ENCODE peak calls at places on chromosome 5, in seven cellular contexts. P, M, A, N, B, T and W are unnamed samples.

GRCh38 chr5:56003633-56004032 is 8.9 kb upstream of the IL6ST start:
- DNase-seq in T (peak; percentile 45), B (no peak), A (no peak), M (no peak), P (no peak), N (no peak), W (no peak)

GRCh38 chr5:60287174-60287771 is 393.7 kb upstream of the PDE4D start:
- DNase-seq in P (no peak), T (peak; percentile 78), B (peak; percentile 44), N (peak; percentile 1), M (peak; percentile 48), A (peak; percentile 95), W (no peak)

GRCh38 chr5:126826619-126827215 is 49.8 kb downstream of the LMNB1 start:
- DNase-seq in M (no peak), P (no peak), B (no peak), T (no peak), A (peak; percentile 37), N (no peak), W (no peak)

GRCh38 chr5:91556-92263 is at the start of gene PLEKHG4B:
- DNase-seq in B (no peak), P (no peak), N (no peak), M (peak; percentile 99), A (peak; percentile 95), T (no peak), W (no peak)

GRCh38 chr5:138979684-138980275 is 104.6 kb upstream of the LRRTM2 start:
- DNase-seq in A (no peak), T (peak; percentile 14), N (no peak), P (no peak), M (no peak), B (no peak), W (peak; percentile 56)

GRCh38 chr5:28809811-28810750 is 1771.7 kb upstream of the CDH9 start:
- DNase-seq in A (peak; percentile 7), T (no peak), M (peak; percentile 8), N (no peak), B (no peak), P (no peak), W (no peak)

GRCh38 chr5:74017786-74018211 is 391.8 kb downstream of the ARHGEF28 start:
- DNase-seq in N (no peak), P (no peak), A (no peak), M (no peak), B (no peak), T (peak; percentile 26), W (no peak)

GRCh38 chr5:94433393-94434149 is 184.8 kb downstream of the KIAA0825 start:
- DNase-seq in N (no peak), T (peak; percentile 94), M (no peak), A (no peak), B (no peak), P (no peak), W (no peak)

GRCh38 chr5:23740029-23740428 is 232.6 kb downstream of the PRDM9 start:
- DNase-seq in B (no peak), P (no peak), N (no peak), M (no peak), T (no peak), A (no peak), W (no peak)

GRCh38 chr5:172858990-172859811 is 25.1 kb downstream of the ERGIC1 start:
- DNase-seq in N (no peak), M (peak; percentile 48), A (no peak), B (peak; percentile 59), T (peak; percentile 70), P (no peak), W (no peak)

GRCh38 chr5:42912184-42912766 is 100.6 kb upstream of the SELENOP start:
- DNase-seq in P (peak; percentile 37), M (no peak), N (peak; percentile 8), T (peak; percentile 74), A (peak; percentile 16), B (peak; percentile 65), W (peak; percentile 39)

GRCh38 chr5:165892383-165892782 is 2387.0 kb downstream of the MAT2B start:
- DNase-seq in N (no peak), A (no peak), M (no peak), B (no peak), P (no peak), T (no peak), W (no peak)

GRCh38 chr5:125480901-125481300 is 734.5 kb upstream of the ZNF608 start:
- DNase-seq in T (no peak), A (no peak), B (no peak), P (no peak), M (no peak), N (no peak), W (no peak)

GRCh38 chr5:65674749-65675148 is 47.2 kb downstream of the SGTB start:
- DNase-seq in N (no peak), M (no peak), T (peak; percentile 27), B (no peak), P (no peak), A (no peak), W (no peak)

GRCh38 chr5:80672140-80672736 is 17.5 kb upstream of the DHFR start:
- DNase-seq in B (peak; percentile 64), M (peak; percentile 62), N (peak; percentile 61), P (peak; percentile 62), T (peak; percentile 82), A (peak; percentile 89), W (peak; percentile 38)

GRCh38 chr5:19496056-19496455 is 491.9 kb downstream of the CDH18 start:
- DNase-seq in B (no peak), A (no peak), P (no peak), M (no peak), T (no peak), N (no peak), W (no peak)

GRCh38 chr5:138230981-138231589 is 18.0 kb upstream of the CDC23 start:
- DNase-seq in N (no peak), B (no peak), T (peak; percentile 75), M (no peak), A (no peak), P (no peak), W (no peak)

GRCh38 chr5:125834438-125835147 is 588.6 kb upstream of the GRAMD2B start:
- DNase-seq in N (no peak), P (no peak), T (no peak), B (no peak), M (no peak), A (peak; percentile 18), W (no peak)

GRCh38 chr5:83708170-83708569 is 12.5 kb downstream of the HAPLN1 start:
- DNase-seq in P (no peak), A (no peak), M (no peak), B (no peak), N (no peak), T (no peak), W (no peak)

GRCh38 chr5:41794478-41794877 is 75.7 kb downstream of the OXCT1 start:
- DNase-seq in M (no peak), N (no peak), T (peak; percentile 93), P (no peak), B (no peak), A (no peak), W (no peak)

GRCh38 chr5:16508730-16509531 is 43.3 kb upstream of the ZNF622 start:
- DNase-seq in B (no peak), N (no peak), T (no peak), P (no peak), A (peak; percentile 62), M (peak; percentile 67), W (no peak)

GRCh38 chr5:135095052-135095715 is 61.2 kb upstream of the PITX1 start:
- DNase-seq in T (no peak), A (no peak), B (no peak), M (no peak), P (no peak), N (no peak), W (no peak)

GRCh38 chr5:77397686-77398300 is 94.3 kb downstream of the WDR41 start:
- DNase-seq in P (no peak), N (no peak), M (no peak), T (no peak), B (peak; percentile 29), A (no peak), W (no peak)

GRCh38 chr5:133236541-133236951 is 184.7 kb downstream of the HSPA4 start:
- DNase-seq in N (no peak), T (no peak), B (no peak), A (peak; percentile 20), M (no peak), P (no peak), W (no peak)

GRCh38 chr5:65832603-65833228 is 93.7 kb upstream of the ERBIN start:
- DNase-seq in T (no peak), B (no peak), M (no peak), N (no peak), P (no peak), A (peak; percentile 31), W (no peak)

GRCh38 chr5:119274024-119274766 is 81.6 kb upstream of the TNFAIP8 start:
- DNase-seq in M (no peak), B (peak; percentile 14), A (no peak), T (no peak), P (no peak), N (no peak), W (no peak)

GRCh38 chr5:1888541-1889251 is 6.0 kb upstream of the IRX4 start:
- DNase-seq in T (no peak), N (no peak), B (no peak), A (no peak), P (no peak), M (peak; percentile 67), W (no peak)

GRCh38 chr5:33118761-33119415 is 321.9 kb upstream of the TARS1 start:
- DNase-seq in T (no peak), A (no peak), B (no peak), P (no peak), N (no peak), M (no peak), W (no peak)

GRCh38 chr5:2326603-2327002 is 424.9 kb downstream of the IRX2 start:
- DNase-seq in A (no peak), T (no peak), M (no peak), N (no peak), B (no peak), P (no peak), W (no peak)

GRCh38 chr5:125232779-125233230 is 486.4 kb upstream of the ZNF608 start:
- DNase-seq in T (peak; percentile 86), N (no peak), M (no peak), B (no peak), P (no peak), A (no peak), W (no peak)